ENCODE peak calls at places on chromosomes 5 and 9, in six cellular contexts. N is GM13977, D is fibroblast of mammary gland, M is kidney, L is BE2C, R is endothelial cell. X is an unnamed sample.

GRCh38 chr5:142360607-142361120 is 35.8 kb upstream of the SPRY4 start:
- DNase-seq in N (no peak), D (peak), M (no peak), L (peak), R (no peak), X (peak)

GRCh38 chr5:80600943-80601693 is 31.0 kb upstream of the ANKRD34B start:
- DNase-seq in N (no peak), D (no peak), M (no peak), L (no peak), R (no peak), X (no peak)

GRCh38 chr5:77774981-77775772 is 962 bp downstream of the TBCA start:
- DNase-seq in N (no peak), D (peak), M (no peak), L (no peak), R (no peak), X (no peak)

GRCh38 chr5:36585696-36586095 is 20.7 kb upstream of the SLC1A3 start:
- DNase-seq in N (no peak), D (no peak), M (no peak), L (no peak), R (no peak), X (no peak)

GRCh38 chr9:124291801-124292396 is 34.1 kb downstream of the NEK6 start:
- DNase-seq in N (peak), D (no peak), M (no peak), L (no peak), R (no peak), X (no peak)

GRCh38 chr9:20398511-20399338 is 223.6 kb downstream of the MLLT3 start:
- DNase-seq in N (no peak), D (no peak), M (no peak), L (no peak), R (no peak), X (no peak)

GRCh38 chr9:110575169-110575568 is 4.4 kb downstream of the SVEP1 start:
- DNase-seq in N (no peak), D (peak), M (no peak), L (no peak), R (no peak), X (no peak)

GRCh38 chr5:127988149-127988755 is 95.3 kb upstream of the SLC12A2 start:
- DNase-seq in N (no peak), D (peak), M (no peak), L (peak), R (no peak), X (peak)

GRCh38 chr9:93969328-93969661 is 14.1 kb upstream of the BARX1 start:
- DNase-seq in N (no peak), D (no peak), M (no peak), L (no peak), R (no peak), X (no peak)

GRCh38 chr5:73797142-73797530 is 171.1 kb downstream of the ARHGEF28 start:
- DNase-seq in N (no peak), D (peak), M (no peak), L (no peak), R (no peak), X (no peak)

GRCh38 chr9:136110082-136111061 is 8.3 kb downstream of the TMEM250 start:
- DNase-seq in N (no peak), D (peak), M (no peak), L (no peak), R (no peak), X (no peak)

GRCh38 chr9:108219664-108220063 is 636.1 kb downstream of the ACTL7B start:
- DNase-seq in N (no peak), D (no peak), M (no peak), L (no peak), R (no peak), X (no peak)

GRCh38 chr5:55064523-55064922 is 37.9 kb upstream of the GZMA start:
- DNase-seq in N (no peak), D (no peak), M (no peak), L (no peak), R (no peak), X (no peak)

GRCh38 chr9:135340726-135341475 is 138.7 kb upstream of the PPP1R26 start:
- DNase-seq in N (no peak), D (no peak), M (peak), L (peak), R (no peak), X (no peak)

GRCh38 chr5:103174147-103174546 is 54.0 kb downstream of the PPIP5K2 start:
- DNase-seq in N (no peak), D (no peak), M (no peak), L (no peak), R (no peak), X (no peak)

GRCh38 chr9:97475079-97475478 is 26.4 kb upstream of the TMOD1 start:
- DNase-seq in N (no peak), D (peak), M (no peak), L (no peak), R (no peak), X (no peak)

GRCh38 chr9:69151506-69151905 is 22.6 kb upstream of the TJP2 start:
- DNase-seq in N (no peak), D (no peak), M (no peak), L (no peak), R (no peak), X (no peak)

GRCh38 chr9:16521868-16522381 is 348.5 kb downstream of the BNC2 start:
- DNase-seq in N (no peak), D (peak), M (peak), L (no peak), R (no peak), X (no peak)

GRCh38 chr5:132072508-132072907 is 1.1 kb upstream of the CSF2 start:
- DNase-seq in N (no peak), D (no peak), M (peak), L (no peak), R (no peak), X (no peak)

GRCh38 chr5:175246242-175246891 is 197.6 kb downstream of the DRD1 start:
- DNase-seq in N (no peak), D (peak), M (no peak), L (no peak), R (no peak), X (no peak)

GRCh38 chr9:106376689-106377088 is 486.3 kb upstream of the ZNF462 start:
- DNase-seq in N (no peak), D (no peak), M (no peak), L (no peak), R (no peak), X (no peak)

GRCh38 chr5:172451771-172452197 is 2.5 kb downstream of the SH3PXD2B start:
- DNase-seq in N (no peak), D (peak), M (no peak), L (no peak), R (no peak), X (no peak)

GRCh38 chr5:164504141-164504772 is 998.8 kb downstream of the MAT2B start:
- DNase-seq in N (peak), D (peak), M (no peak), L (peak), R (peak), X (peak)

GRCh38 chr5:1797109-1797800 is 2.4 kb downstream of the MRPL36 start:
- DNase-seq in N (no peak), D (no peak), M (no peak), L (no peak), R (no peak), X (no peak)

GRCh38 chr9:115672477-115673316 is 480.9 kb upstream of the PAPPA start:
- DNase-seq in N (no peak), D (peak), M (no peak), L (no peak), R (no peak), X (peak)

GRCh38 chr5:157571357-157571827 is 4.2 kb downstream of the ADAM19 start:
- DNase-seq in N (peak), D (no peak), M (no peak), L (no peak), R (no peak), X (no peak)

DNA sequence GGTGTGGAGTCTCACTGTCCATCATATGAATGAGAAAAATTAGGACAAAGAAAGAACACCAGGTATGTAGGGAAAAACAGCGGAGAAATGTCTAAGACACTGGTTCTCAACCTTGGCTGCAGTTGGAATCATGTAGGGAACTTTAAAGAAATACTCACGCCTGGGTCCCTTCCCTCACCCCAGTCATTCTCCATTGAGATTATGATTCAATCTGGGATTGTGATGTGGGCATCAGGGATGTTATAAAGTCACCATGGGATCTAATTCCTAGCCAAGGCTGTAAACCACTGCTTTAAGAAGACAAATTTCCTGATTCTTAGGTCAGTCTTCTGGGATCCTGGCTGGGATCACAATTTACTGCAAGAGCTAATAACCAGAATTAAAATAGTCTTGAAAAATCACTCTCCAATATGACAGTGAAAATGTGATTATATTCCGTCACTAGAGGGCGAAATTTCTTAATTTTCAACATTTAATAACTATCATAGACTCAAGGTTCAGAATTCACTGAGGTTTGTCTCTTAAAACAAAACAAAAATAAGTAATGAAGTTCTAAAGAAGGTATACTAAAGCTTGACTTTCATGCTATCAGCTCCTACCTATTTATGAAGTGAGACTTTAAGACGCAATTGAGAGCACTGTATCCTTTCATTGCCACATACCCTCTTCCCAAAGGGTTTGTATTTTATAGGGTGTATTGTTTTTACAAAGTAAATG is 60.5 kb downstream of the GLDC start:
- DNase-seq in N (peak), D (peak), M (no peak), L (no peak), R (no peak), X (no peak)
- TF ChIP-seq CTCF in N (peak), D (peak), M (peak), L (peak), R (peak), X (peak)

GRCh38 chr5:181188700-181189362 is 16.2 kb downstream of the TRIM7 start:
- DNase-seq in N (no peak), D (peak), M (no peak), L (peak), R (peak), X (peak)
- TF ChIP-seq CTCF in N (no peak), D (no peak), M (no peak), L (no peak), R (no peak), X (no peak)

GRCh38 chr5:149125386-149125891 is 15.9 kb upstream of the ABLIM3 start:
- DNase-seq in N (no peak), D (no peak), M (no peak), L (peak), R (peak), X (peak)
- TF ChIP-seq CTCF in N (no peak), D (peak), M (peak), L (peak), R (no peak), X (peak)

GRCh38 chr5:95891499-95891898 is 69.0 kb upstream of the GLRX start:
- DNase-seq in N (no peak), D (no peak), M (no peak), L (no peak), R (no peak), X (no peak)
- TF ChIP-seq CTCF in N (no peak), D (no peak), M (no peak), L (no peak), R (no peak), X (no peak)

DNA sequence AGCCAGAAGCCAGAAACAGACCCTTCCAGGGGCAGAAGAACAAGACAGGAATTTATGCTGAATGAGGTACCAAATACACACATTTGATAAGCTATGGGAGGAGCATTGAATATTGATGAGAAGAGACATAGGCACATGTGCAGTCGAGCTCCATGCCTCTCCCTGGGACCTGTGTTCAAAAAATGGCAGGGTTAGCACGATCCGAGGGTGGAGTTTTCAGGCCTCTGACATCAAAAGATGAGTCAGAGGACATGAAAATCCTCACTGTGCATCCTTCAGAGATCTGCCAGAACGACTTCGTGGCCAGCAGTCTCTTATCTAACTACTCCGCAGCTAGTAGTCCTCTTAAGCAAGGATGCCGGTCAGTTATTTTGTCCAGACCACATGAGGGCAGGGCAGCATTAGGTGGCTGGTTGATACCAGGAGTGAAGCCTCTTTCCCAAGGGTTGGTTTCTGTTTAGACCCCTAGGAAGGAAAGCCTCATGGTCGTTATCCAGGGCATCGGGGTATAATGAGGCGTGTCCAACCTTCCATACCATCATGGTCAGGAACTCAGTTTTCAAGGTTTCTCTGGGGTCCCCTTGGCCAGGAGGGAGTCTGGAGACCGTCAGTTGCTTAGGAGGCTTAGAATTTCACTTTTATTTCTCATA is 11.6 kb upstream of the CMBL start:
- DNase-seq in N (no peak), D (peak), M (no peak), L (no peak), R (no peak), X (no peak)
- TF ChIP-seq CTCF in N (no peak), D (peak), M (no peak), L (no peak), R (no peak), X (no peak)

GRCh38 chr5:16842916-16843315 is 93.2 kb downstream of the MYO10 start:
- DNase-seq in N (no peak), D (no peak), M (peak), L (no peak), R (no peak), X (no peak)

GRCh38 chr5:16841416-16841815 is 94.7 kb downstream of the MYO10 start:
- DNase-seq in N (no peak), D (no peak), M (no peak), L (no peak), R (no peak), X (no peak)

GRCh38 chr5:16849181-16849580 is 86.9 kb downstream of the MYO10 start:
- DNase-seq in N (no peak), D (no peak), M (no peak), L (no peak), R (no peak), X (no peak)

GRCh38 chr5:16849821-16850220 is 86.3 kb downstream of the MYO10 start:
- DNase-seq in N (no peak), D (no peak), M (no peak), L (no peak), R (no peak), X (no peak)

GRCh38 chr5:16844952-16845351 is 91.1 kb downstream of the MYO10 start:
- DNase-seq in N (no peak), D (no peak), M (no peak), L (no peak), R (no peak), X (no peak)
- TF ChIP-seq CTCF in N (no peak), D (no peak), M (no peak), L (peak), R (no peak), X (no peak)

GRCh38 chr9:33211695-33212393 is 28.1 kb upstream of the SPINK4 start:
- DNase-seq in N (no peak), D (no peak), M (no peak), L (peak), R (no peak), X (peak)

GRCh38 chr9:33209394-33209793 is 30.6 kb upstream of the SPINK4 start:
- DNase-seq in N (no peak), D (no peak), M (no peak), L (no peak), R (no peak), X (no peak)

GRCh38 chr9:33210006-33210715 is 29.8 kb upstream of the SPINK4 start:
- DNase-seq in N (no peak), D (no peak), M (no peak), L (no peak), R (no peak), X (no peak)
- TF ChIP-seq CTCF in N (no peak), D (no peak), M (no peak), L (no peak), R (no peak), X (no peak)

GRCh38 chr5:145446412-145446811 is 388.7 kb downstream of the PRELID2 start:
- DNase-seq in N (no peak), D (no peak), M (no peak), L (no peak), R (no peak), X (no peak)

GRCh38 chr5:145445027-145445426 is 390.1 kb downstream of the PRELID2 start:
- DNase-seq in N (no peak), D (no peak), M (no peak), L (no peak), R (no peak), X (no peak)

GRCh38 chr5:145450286-145450969 is 384.7 kb downstream of the PRELID2 start:
- DNase-seq in N (no peak), D (no peak), M (no peak), L (no peak), R (no peak), X (no peak)

GRCh38 chr5:145449794-145450193 is 385.3 kb downstream of the PRELID2 start:
- DNase-seq in N (no peak), D (no peak), M (no peak), L (no peak), R (no peak), X (no peak)
- TF ChIP-seq CTCF in N (no peak), D (no peak), M (no peak), L (no peak), R (no peak), X (no peak)

DNA sequence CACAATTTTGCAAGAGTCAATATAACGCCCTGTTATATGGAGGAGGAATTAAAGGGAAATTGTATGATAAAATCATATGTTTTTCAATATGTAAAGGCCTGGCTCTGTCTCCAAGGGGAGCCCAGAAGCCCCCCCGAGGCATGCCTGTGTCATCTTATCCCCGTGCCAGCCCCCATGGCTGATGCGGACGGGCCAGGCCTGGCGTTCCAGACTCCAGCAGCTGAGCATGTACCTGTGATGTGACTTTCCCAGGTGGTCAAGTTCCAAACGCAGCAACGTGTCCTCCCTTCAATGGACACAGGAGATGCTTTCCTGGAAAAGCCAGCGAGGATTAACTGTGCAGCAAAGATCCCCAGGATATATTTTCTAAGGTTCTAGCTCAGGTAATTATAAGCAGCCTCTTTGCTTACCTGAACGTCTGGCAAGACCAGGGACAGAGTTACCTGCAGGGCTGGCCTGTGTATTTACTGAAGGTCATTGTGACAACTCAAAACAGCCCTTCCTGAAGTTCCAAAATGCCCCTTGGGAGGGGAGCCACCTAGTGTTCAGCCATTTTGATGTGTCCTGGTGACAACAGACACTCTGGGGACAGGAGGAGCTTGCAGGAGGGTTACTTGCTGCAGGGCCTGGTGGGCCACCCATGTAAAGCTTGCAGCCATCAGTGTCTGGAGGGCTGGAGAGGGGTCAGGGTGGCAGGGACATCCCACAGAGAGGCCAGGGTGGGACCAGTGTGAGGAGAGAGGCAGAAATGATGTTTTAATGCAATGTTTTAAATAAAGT is 53.3 kb upstream of the RNU6ATAC start:
- DNase-seq in N (no peak), D (no peak), M (peak), L (peak), R (no peak), X (peak)
- TF ChIP-seq CTCF in N (peak), D (no peak), M (no peak), L (peak), R (no peak), X (no peak)

X was measured in Calu3.